ENCODE peak calls at places on chromosomes 13 and 19, in ten cellular contexts. K is A549, X is psoas muscle, M is mucosa of descending colon, T is OCI-LY7, U is AG04449, F is K562, G is AG04450, J is bronchial epithelial cell, Y is MM.1S. L is an unnamed sample.

GRCh38 chr19:53254451-53255341 is at the start of gene ZNF677:
- DNase-seq in K (no peak), X (peak), M (peak), T (no peak), U (peak), F (peak), G (peak), J (peak), Y (no peak), L (peak)

GRCh38 chr19:36113895-36114762 is 546 bp downstream of the POLR2I start:
- DNase-seq in K (peak), X (peak), M (peak), T (peak), U (no peak), F (peak), G (no peak), J (peak), Y (no peak), L (no peak)

GRCh38 chr19:48858984-48859710 is 9.3 kb downstream of the PLEKHA4 start:
- DNase-seq in K (no peak), X (no peak), M (peak), T (peak), U (no peak), F (peak), G (no peak), J (no peak), Y (no peak), L (no peak)

GRCh38 chr13:80336335-80336734 is 4.6 kb downstream of the SPRY2 start:
- DNase-seq in K (no peak), X (no peak), M (no peak), T (no peak), U (no peak), F (no peak), G (no peak), J (peak), Y (no peak), L (no peak)

GRCh38 chr13:85405316-85405897 is 393.8 kb downstream of the SLITRK6 start:
- DNase-seq in K (no peak), X (no peak), M (no peak), T (no peak), U (no peak), F (no peak), G (no peak), J (no peak), Y (no peak), L (no peak)

GRCh38 chr13:113291129-113291528 is 5.9 kb upstream of the LAMP1 start:
- DNase-seq in K (no peak), X (no peak), M (no peak), T (no peak), U (no peak), F (no peak), G (no peak), J (no peak), Y (no peak), L (no peak)

GRCh38 chr13:101522607-101523006 is 70.1 kb downstream of the ITGBL1 start:
- DNase-seq in K (no peak), X (no peak), M (no peak), T (no peak), U (no peak), F (no peak), G (no peak), J (no peak), Y (no peak), L (no peak)

GRCh38 chr13:95440441-95441088 is 112.0 kb upstream of the CLDN10 start:
- DNase-seq in K (no peak), X (no peak), M (no peak), T (no peak), U (no peak), F (no peak), G (no peak), J (no peak), Y (no peak), L (no peak)

GRCh38 chr13:65907656-65908441 is 1322.3 kb downstream of the PCDH9 start:
- DNase-seq in K (no peak), X (no peak), M (no peak), T (no peak), U (no peak), F (no peak), G (no peak), J (peak), Y (no peak), L (no peak)

GRCh38 chr13:102495663-102496062 is 93.8 kb upstream of the FGF14 start:
- DNase-seq in K (no peak), X (no peak), M (no peak), T (no peak), U (no peak), F (no peak), G (no peak), J (no peak), Y (no peak), L (no peak)

GRCh38 chr13:66886248-66886647 is 343.9 kb downstream of the PCDH9 start:
- DNase-seq in K (no peak), X (no peak), M (no peak), T (peak), U (no peak), F (no peak), G (no peak), J (no peak), Y (no peak), L (no peak)

GRCh38 chr13:67221630-67222226 is 8.4 kb downstream of the PCDH9 start:
- DNase-seq in K (no peak), X (no peak), M (no peak), T (peak), U (no peak), F (no peak), G (no peak), J (no peak), Y (peak), L (no peak)

GRCh38 chr19:54114340-54114826 is 1.1 kb downstream of the TFPT start:
- DNase-seq in K (no peak), X (no peak), M (peak), T (peak), U (no peak), F (no peak), G (no peak), J (peak), Y (no peak), L (no peak)

GRCh38 chr19:29841559-29842367 is 30.0 kb downstream of the CCNE1 start:
- DNase-seq in K (peak), X (no peak), M (no peak), T (peak), U (no peak), F (peak), G (no peak), J (peak), Y (no peak), L (no peak)

GRCh38 chr13:45219938-45220375 is 19.1 kb upstream of the KCTD4 start:
- DNase-seq in K (peak), X (no peak), M (no peak), T (no peak), U (no peak), F (no peak), G (no peak), J (peak), Y (no peak), L (peak)

GRCh38 chr13:46378411-46378810 is 8.6 kb downstream of the RUBCNL start:
- DNase-seq in K (no peak), X (no peak), M (no peak), T (peak), U (no peak), F (no peak), G (no peak), J (no peak), Y (no peak), L (no peak)

GRCh38 chr13:24263652-24264051 is 45.7 kb upstream of the C1QTNF9 start:
- DNase-seq in K (no peak), X (no peak), M (no peak), T (no peak), U (no peak), F (no peak), G (peak), J (no peak), Y (no peak), L (no peak)

GRCh38 chr19:38409631-38410133 is 6.8 kb downstream of the FAM98C start:
- DNase-seq in K (no peak), X (no peak), M (no peak), T (no peak), U (no peak), F (no peak), G (no peak), J (no peak), Y (no peak), L (no peak)

GRCh38 chr13:36242761-36243160 is 28.4 kb upstream of the SOHLH2 start:
- DNase-seq in K (no peak), X (no peak), M (no peak), T (no peak), U (no peak), F (no peak), G (no peak), J (peak), Y (no peak), L (no peak)

GRCh38 chr19:6744381-6745288 is 5.2 kb downstream of the TRIP10 start:
- DNase-seq in K (peak), X (peak), M (peak), T (no peak), U (no peak), F (no peak), G (peak), J (peak), Y (no peak), L (no peak)

GRCh38 chr19:19900124-19900523 is 622 bp upstream of the ZNF93 start:
- DNase-seq in K (no peak), X (no peak), M (no peak), T (no peak), U (peak), F (peak), G (peak), J (peak), Y (no peak), L (no peak)

GRCh38 chr13:34430294-34430693 is 511.8 kb upstream of the NBEA start:
- DNase-seq in K (no peak), X (no peak), M (no peak), T (no peak), U (no peak), F (no peak), G (no peak), J (no peak), Y (no peak), L (no peak)

GRCh38 chr13:104001766-104002165 is 935.5 kb upstream of the SLC10A2 start:
- DNase-seq in K (no peak), X (no peak), M (no peak), T (no peak), U (no peak), F (no peak), G (no peak), J (no peak), Y (no peak), L (no peak)

GRCh38 chr19:14002571-14003278 is 3.4 kb downstream of the RFX1 start:
- DNase-seq in K (no peak), X (peak), M (no peak), T (peak), U (no peak), F (no peak), G (no peak), J (no peak), Y (peak), L (no peak)

GRCh38 chr13:31044658-31045620 is 112.5 kb downstream of the TEX26 start:
- DNase-seq in K (no peak), X (no peak), M (no peak), T (no peak), U (no peak), F (no peak), G (no peak), J (no peak), Y (no peak), L (no peak)

GRCh38 chr13:79548886-79549285 is 67.9 kb downstream of the NDFIP2 start:
- DNase-seq in K (no peak), X (no peak), M (no peak), T (no peak), U (no peak), F (no peak), G (no peak), J (peak), Y (no peak), L (no peak)

GRCh38 chr19:45187421-45188100 is 9.0 kb downstream of the BLOC1S3 start:
- DNase-seq in K (peak), X (no peak), M (no peak), T (peak), U (no peak), F (peak), G (no peak), J (no peak), Y (peak), L (no peak)

GRCh38 chr13:51733656-51734334 is 70.2 kb downstream of the DHRS12 start:
- DNase-seq in K (no peak), X (no peak), M (no peak), T (no peak), U (no peak), F (no peak), G (no peak), J (peak), Y (no peak), L (no peak)

GRCh38 chr19:5677597-5677996 is 2.7 kb downstream of the MICOS13 start:
- DNase-seq in K (no peak), X (no peak), M (no peak), T (no peak), U (no peak), F (no peak), G (no peak), J (no peak), Y (no peak), L (no peak)

GRCh38 chr19:52453324-52454094 is at the start of gene ZNF578:
- DNase-seq in K (no peak), X (peak), M (peak), T (no peak), U (peak), F (peak), G (peak), J (peak), Y (no peak), L (peak)

GRCh38 chr19:15540435-15540834 is 32.1 kb downstream of the CYP4F22 start:
- DNase-seq in K (no peak), X (no peak), M (no peak), T (no peak), U (no peak), F (no peak), G (no peak), J (no peak), Y (no peak), L (no peak)

GRCh38 chr13:34462843-34463242 is 479.2 kb upstream of the NBEA start:
- DNase-seq in K (peak), X (no peak), M (no peak), T (no peak), U (no peak), F (no peak), G (no peak), J (peak), Y (no peak), L (peak)

GRCh38 chr13:39406688-39407087 is 196.3 kb downstream of the LHFPL6 start:
- DNase-seq in K (no peak), X (no peak), M (no peak), T (peak), U (no peak), F (peak), G (no peak), J (peak), Y (peak), L (no peak)
- TF ChIP-seq CTCF in K (no peak), X (no peak), M (no peak), T (peak), U (no peak), F (no peak), G (no peak), J (peak), Y (peak), L (no peak)

GRCh38 chr19:17680235-17680722 is 7.9 kb downstream of the UNC13A start:
- DNase-seq in K (peak), X (peak), M (peak), T (peak), U (no peak), F (peak), G (no peak), J (peak), Y (no peak), L (peak)
- H3K4me3 ChIP-seq in K (peak), X (peak), M (no peak), T (no peak), U (no peak), F (peak), G (no peak), J (no peak), Y (no peak), L (peak)

DNA sequence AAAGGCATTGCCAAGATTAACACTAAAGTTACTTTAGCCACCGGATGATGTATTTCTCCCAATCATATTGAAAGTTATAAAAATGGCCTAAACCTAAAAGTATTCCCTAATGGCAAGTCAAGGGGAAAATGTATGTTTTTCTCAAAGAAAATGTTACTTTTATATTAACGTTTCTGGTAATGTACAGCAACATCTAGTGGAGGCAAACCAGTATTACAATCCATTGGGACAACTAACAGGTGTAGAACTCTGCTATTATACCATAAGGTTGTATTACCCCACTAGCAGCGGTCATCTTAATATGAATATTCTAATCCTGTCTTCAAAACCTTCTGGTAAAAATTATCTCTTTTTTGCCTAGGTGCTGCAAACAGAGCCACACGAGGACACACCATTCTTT is 69.2 kb downstream of the ZNF100 start:
- DNase-seq in K (no peak), X (no peak), M (no peak), T (peak), U (no peak), F (peak), G (no peak), J (peak), Y (no peak), L (peak)
- TF ChIP-seq CTCF in K (no peak), X (peak), M (peak), T (peak), U (no peak), F (peak), G (peak), J (no peak), Y (peak), L (peak)

DNA sequence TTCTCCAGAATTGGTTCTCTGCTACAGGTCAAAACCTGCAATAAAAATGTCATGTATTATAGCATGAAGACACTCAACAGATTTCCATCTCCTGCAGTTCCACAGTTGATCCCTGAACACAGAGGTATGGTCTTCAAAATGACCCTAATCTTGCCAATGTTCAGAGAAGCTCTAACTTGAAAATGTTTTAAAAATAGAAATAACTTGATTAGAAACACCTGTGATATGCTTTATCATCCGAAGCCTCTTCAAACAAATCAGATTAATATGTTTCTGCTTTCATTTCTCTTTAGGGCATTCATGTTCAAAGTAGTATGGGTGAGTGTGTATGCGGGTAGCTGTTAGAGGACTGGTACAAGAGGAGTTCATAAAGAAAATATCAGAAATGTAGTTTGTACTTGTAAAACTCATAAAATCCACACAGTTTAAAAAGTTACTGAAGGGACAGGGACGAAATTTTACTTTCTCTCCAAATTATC is 60.4 kb downstream of the KCNRG start:
- DNase-seq in K (no peak), X (no peak), M (no peak), T (peak), U (no peak), F (no peak), G (no peak), J (peak), Y (no peak), L (no peak)
- H3K4me3 ChIP-seq in K (peak), X (no peak), M (no peak), T (peak), U (no peak), F (no peak), G (no peak), J (no peak), Y (no peak), L (no peak)

GRCh38 chr19:1364070-1364719 is 19.5 kb upstream of the NDUFS7 start:
- DNase-seq in K (no peak), X (no peak), M (no peak), T (no peak), U (no peak), F (no peak), G (no peak), J (no peak), Y (no peak), L (no peak)
- TF ChIP-seq CTCF in K (no peak), X (peak), M (no peak), T (peak), U (no peak), F (no peak), G (peak), J (no peak), Y (peak), L (peak)

DNA sequence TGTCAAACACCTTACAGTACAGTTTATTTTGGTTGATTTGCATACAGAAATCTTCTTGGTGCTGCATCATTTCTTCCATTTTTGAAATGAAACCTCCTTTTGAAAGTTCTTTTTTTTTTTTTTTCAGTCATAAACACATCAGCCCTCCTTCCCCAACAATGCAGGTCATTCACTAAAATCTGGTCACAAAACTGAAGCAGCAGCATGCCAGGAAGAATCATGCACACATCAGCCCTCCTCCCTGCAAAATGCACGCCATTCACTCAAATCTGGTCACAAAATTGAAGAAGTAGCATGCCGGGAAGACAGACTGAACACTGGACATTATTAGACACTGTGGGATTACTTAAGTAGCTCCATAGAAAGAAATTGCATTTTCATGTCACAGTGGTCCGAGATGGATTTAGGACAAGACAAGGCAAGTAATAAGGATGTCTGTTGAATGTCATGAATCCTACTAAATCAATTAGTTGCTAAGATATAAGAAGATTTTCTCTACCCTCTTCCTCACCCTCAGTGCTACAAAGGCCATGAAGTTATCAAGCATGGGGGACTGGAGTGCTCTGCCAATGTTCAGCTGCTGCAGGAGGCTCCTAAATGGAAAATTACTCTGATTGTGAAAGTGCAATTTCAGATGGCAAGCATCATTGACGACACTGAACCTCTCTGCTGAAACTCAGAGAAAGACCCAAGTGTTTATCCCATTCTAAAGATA is 913.3 kb downstream of the DIAPH3 start:
- DNase-seq in K (no peak), X (no peak), M (no peak), T (no peak), U (no peak), F (no peak), G (no peak), J (no peak), Y (no peak), L (no peak)
- H3K4me3 ChIP-seq in K (no peak), X (no peak), M (no peak), T (no peak), U (no peak), F (no peak), G (no peak), J (no peak), Y (no peak), L (no peak)

L was measured in AG09309.